ENCODE peak calls at places on chromosomes 1 and 21, in nine cellular contexts. W is ovary, G is adrenal gland, P is esophagus squamous epithelium, E is upper lobe of left lung, Z is breast epithelium, I is IMR-90, N is body of pancreas, C is right lobe of liver. L is an unnamed sample.

GRCh38 chr1:10181154-10181553 is 29.2 kb upstream of the KIF1B start:
- DNase-seq in W (no peak), G (no peak), P (no peak), E (no peak), Z (no peak), I (no peak), N (no peak), C (no peak), L (no peak)

GRCh38 chr1:5973771-5974170 is 18.5 kb downstream of the NPHP4 start:
- DNase-seq in W (no peak), G (no peak), P (no peak), E (no peak), Z (no peak), I (no peak), N (no peak), C (no peak), L (peak; percentile 45)

GRCh38 chr1:210262897-210263272 is 30.3 kb downstream of the SERTAD4 start:
- DNase-seq in W (no peak), G (no peak), P (no peak), E (no peak), Z (no peak), I (no peak), N (no peak), C (no peak), L (no peak)

GRCh38 chr1:157971723-157972122 is 21.7 kb upstream of the KIRREL1 start:
- DNase-seq in W (no peak), G (no peak), P (no peak), E (no peak), Z (no peak), I (no peak), N (no peak), C (no peak), L (no peak)

GRCh38 chr1:112063781-112064180 is 74.3 kb upstream of the KCND3 start:
- DNase-seq in W (no peak), G (no peak), P (no peak), E (no peak), Z (no peak), I (no peak), N (no peak), C (no peak), L (no peak)

GRCh38 chr1:245155186-245156040 is 628 bp downstream of the KIF26B start:
- DNase-seq in W (no peak), G (peak; percentile 10), P (no peak), E (peak; percentile 83), Z (no peak), I (peak; percentile 15), N (no peak), C (no peak), L (no peak)

GRCh38 chr1:164771568-164772350 is 212.8 kb downstream of the PBX1 start:
- DNase-seq in W (no peak), G (peak; percentile 44), P (no peak), E (no peak), Z (no peak), I (peak; percentile 73), N (peak; percentile 64), C (no peak), L (no peak)

GRCh38 chr1:157092831-157093230 is 6.8 kb downstream of the ETV3L start:
- DNase-seq in W (peak; percentile 83), G (peak; percentile 53), P (no peak), E (peak; percentile 66), Z (no peak), I (no peak), N (peak; percentile 30), C (no peak), L (peak; percentile 78)

GRCh38 chr1:208766812-208767211 is 522.6 kb upstream of the PLXNA2 start:
- DNase-seq in W (no peak), G (no peak), P (no peak), E (no peak), Z (no peak), I (no peak), N (no peak), C (no peak), L (no peak)

GRCh38 chr21:36456714-36457399 is 23.1 kb downstream of the CLDN14 start:
- DNase-seq in W (no peak), G (no peak), P (no peak), E (no peak), Z (no peak), I (no peak), N (no peak), C (no peak), L (no peak)

GRCh38 chr1:100438375-100438774 is 86.1 kb downstream of the CDC14A start:
- DNase-seq in W (no peak), G (no peak), P (no peak), E (no peak), Z (no peak), I (no peak), N (no peak), C (no peak), L (no peak)

GRCh38 chr1:6329851-6330250 is 63.7 kb downstream of the ACOT7 start:
- DNase-seq in W (no peak), G (no peak), P (no peak), E (no peak), Z (no peak), I (peak; percentile 63), N (no peak), C (no peak), L (no peak)

GRCh38 chr1:201535046-201535777 is 3.7 kb upstream of the NAV1 start:
- DNase-seq in W (no peak), G (no peak), P (no peak), E (no peak), Z (no peak), I (peak; percentile 68), N (no peak), C (no peak), L (no peak)

GRCh38 chr1:245718951-245719350 is 564.2 kb downstream of the KIF26B start:
- DNase-seq in W (no peak), G (no peak), P (no peak), E (no peak), Z (no peak), I (no peak), N (no peak), C (no peak), L (no peak)

GRCh38 chr1:1068077-1068373 is 6.1 kb downstream of the RNF223 start:
- DNase-seq in W (no peak), G (no peak), P (no peak), E (no peak), Z (no peak), I (no peak), N (no peak), C (no peak), L (no peak)

GRCh38 chr1:82371844-82372498 is 571.2 kb downstream of the ADGRL2 start:
- DNase-seq in W (no peak), G (no peak), P (no peak), E (no peak), Z (no peak), I (no peak), N (no peak), C (no peak), L (no peak)

DNA sequence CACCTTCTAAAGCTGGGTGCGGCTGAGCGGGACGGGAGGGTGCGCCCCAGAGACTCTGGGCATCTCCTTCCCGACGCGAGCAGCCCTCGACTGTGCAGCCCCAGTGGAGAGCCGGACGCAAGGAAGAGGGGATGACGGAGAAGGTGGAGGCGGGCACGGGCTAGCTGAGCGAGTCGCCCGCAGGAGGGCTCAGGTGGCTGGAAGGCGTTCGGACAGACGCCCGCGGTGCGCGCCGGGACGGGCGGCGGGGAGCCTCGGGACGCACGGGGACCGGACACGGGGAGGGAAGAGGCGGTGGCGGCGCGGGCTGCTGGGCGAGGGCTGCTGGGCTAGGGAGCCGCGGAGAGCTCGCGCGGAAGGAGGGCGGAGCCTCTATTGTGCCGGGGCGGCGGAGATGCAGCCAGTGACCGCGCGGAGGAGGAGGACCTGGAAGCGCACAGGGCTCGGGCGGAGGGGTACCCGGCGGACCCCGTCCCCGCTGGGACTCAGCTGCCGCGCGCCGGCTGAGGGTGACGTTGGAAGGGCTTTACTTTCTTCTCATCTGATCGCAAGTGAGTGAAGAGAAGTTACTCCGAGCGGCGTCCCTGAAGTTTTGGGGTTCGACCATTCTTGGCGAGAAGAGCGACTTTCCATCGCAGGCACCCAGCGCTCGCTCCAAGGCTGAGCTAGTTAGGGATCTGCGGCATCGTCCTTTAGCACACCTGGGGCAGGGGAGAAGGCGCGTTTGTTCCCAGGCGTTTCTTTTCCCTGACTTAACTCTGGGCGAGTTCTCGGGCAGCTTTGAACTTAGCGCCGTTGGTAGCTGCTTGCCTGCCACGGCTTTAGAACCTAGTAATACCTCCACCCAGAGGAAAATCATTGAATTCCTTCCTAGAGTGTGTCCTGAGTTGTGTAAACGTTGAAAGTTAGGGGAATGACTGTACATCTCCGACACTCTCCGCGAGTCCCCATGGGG is at the start of gene OLFML2B:
- DNase-seq in W (no peak), G (peak; percentile 74), P (no peak), E (peak; percentile 93), Z (no peak), I (peak; percentile 76), N (peak; percentile 47), C (peak; percentile 75), L (peak; percentile 88)
- TF ChIP-seq POLR2A in W (no peak), G (peak; percentile 46), P (no peak), E (peak; percentile 82), Z (no peak), I (no peak), N (no peak), C (no peak), L (no peak)

GRCh38 chr1:15936025-15936424 is 39.9 kb downstream of the ZBTB17 start:
- DNase-seq in W (no peak), G (no peak), P (no peak), E (no peak), Z (no peak), I (no peak), N (no peak), C (no peak), L (no peak)

GRCh38 chr1:15937146-15937545 is 38.8 kb downstream of the ZBTB17 start:
- DNase-seq in W (no peak), G (no peak), P (no peak), E (peak; percentile 62), Z (no peak), I (no peak), N (no peak), C (no peak), L (no peak)

GRCh38 chr1:15939181-15940109 is 36.5 kb downstream of the ZBTB17 start:
- DNase-seq in W (peak; percentile 50), G (peak; percentile 79), P (no peak), E (peak; percentile 66), Z (no peak), I (peak; percentile 63), N (peak; percentile 78), C (peak; percentile 67), L (no peak)

GRCh38 chr1:15938628-15939161 is 37.2 kb downstream of the ZBTB17 start:
- DNase-seq in W (no peak), G (no peak), P (no peak), E (no peak), Z (no peak), I (no peak), N (no peak), C (no peak), L (no peak)

GRCh38 chr1:15937706-15938168 is 38.2 kb downstream of the ZBTB17 start:
- DNase-seq in W (no peak), G (no peak), P (no peak), E (no peak), Z (peak; percentile 11), I (peak; percentile 66), N (no peak), C (no peak), L (no peak)
- TF ChIP-seq POLR2A in W (no peak), G (no peak), P (no peak), E (no peak), Z (no peak), I (no peak), N (no peak), C (no peak), L (no peak)

GRCh38 chr1:23701310-23701709 is 9.7 kb downstream of the RPL11 start:
- DNase-seq in W (no peak), G (no peak), P (no peak), E (no peak), Z (no peak), I (no peak), N (no peak), C (no peak), L (peak; percentile 23)
- TF ChIP-seq POLR2A in W (no peak), G (no peak), P (no peak), E (no peak), Z (no peak), I (no peak), N (no peak), C (no peak), L (no peak)

GRCh38 chr1:25616080-25616931 is at the start of gene MAN1C1:
- DNase-seq in W (peak; percentile 86), G (peak; percentile 93), P (no peak), E (peak; percentile 97), Z (peak; percentile 66), I (peak; percentile 73), N (peak; percentile 87), C (peak; percentile 93), L (peak; percentile 95)
- TF ChIP-seq POLR2A in W (no peak), G (peak; percentile 54), P (no peak), E (peak; percentile 57), Z (no peak), I (no peak), N (no peak), C (peak; percentile 41), L (no peak)